ENCODE peak calls at places on chromosomes 6 and 20, in four cellular contexts. One of them, this sample, is unnamed.

GRCh38 chr6:41097467-41098090 is 24.8 kb downstream of the NFYA start:
- DNase-seq in K562: no peak
- DNase-seq in IMR-90: peak; percentile 69
- DNase-seq in GM12878: no peak
- DNase-seq in this sample: no peak

GRCh38 chr6:37628611-37629320 is 68.9 kb downstream of the MDGA1 start:
- DNase-seq in GM12878: no peak
- DNase-seq in K562: no peak
- DNase-seq in IMR-90: peak; percentile 80
- DNase-seq in this sample: no peak

GRCh38 chr20:49594143-49594928 is 26.4 kb upstream of the PTGIS start:
- DNase-seq in K562: no peak
- DNase-seq in IMR-90: peak; percentile 87
- DNase-seq in GM12878: no peak
- DNase-seq in this sample: no peak

GRCh38 chr6:170290306-170291128 is at the start of gene DLL1:
- DNase-seq in IMR-90: peak; percentile 29
- DNase-seq in GM12878: no peak
- DNase-seq in K562: no peak
- DNase-seq in this sample: no peak

GRCh38 chr6:110363748-110364147 is 5.6 kb upstream of the METTL24 start:
- DNase-seq in IMR-90: no peak
- DNase-seq in K562: no peak
- DNase-seq in GM12878: no peak
- DNase-seq in this sample: no peak

GRCh38 chr6:89615882-89616281 is 22.7 kb downstream of the LYRM2 start:
- DNase-seq in IMR-90: no peak
- DNase-seq in GM12878: no peak
- DNase-seq in K562: no peak
- DNase-seq in this sample: no peak

GRCh38 chr6:33452496-33452895 is 1.9 kb upstream of the ZBTB9 start:
- DNase-seq in K562: no peak
- DNase-seq in IMR-90: no peak
- DNase-seq in GM12878: no peak
- DNase-seq in this sample: no peak

GRCh38 chr6:29926795-29927427 is 15.4 kb upstream of the HLA-A start:
- DNase-seq in IMR-90: peak; percentile 73
- DNase-seq in K562: no peak
- DNase-seq in GM12878: no peak
- DNase-seq in this sample: peak; percentile 9

GRCh38 chr6:140140891-140141290 is 766.4 kb upstream of the CITED2 start:
- DNase-seq in K562: no peak
- DNase-seq in GM12878: no peak
- DNase-seq in IMR-90: no peak
- DNase-seq in this sample: no peak

GRCh38 chr6:7414811-7415210 is 25.2 kb downstream of the RIOK1 start:
- DNase-seq in K562: no peak
- DNase-seq in GM12878: no peak
- DNase-seq in IMR-90: peak; percentile 94
- DNase-seq in this sample: no peak

GRCh38 chr6:107033136-107033535 is 5.1 kb downstream of the MTRES1 start:
- DNase-seq in IMR-90: peak; percentile 8
- DNase-seq in K562: peak; percentile 2
- DNase-seq in GM12878: no peak
- DNase-seq in this sample: no peak

GRCh38 chr20:31537859-31538245 is 23.6 kb downstream of the HM13 start:
- DNase-seq in IMR-90: no peak
- DNase-seq in K562: no peak
- DNase-seq in GM12878: no peak
- DNase-seq in this sample: no peak

GRCh38 chr6:159976844-159977241 is 8.0 kb downstream of the IGF2R start:
- DNase-seq in IMR-90: no peak
- DNase-seq in K562: no peak
- DNase-seq in GM12878: no peak
- DNase-seq in this sample: no peak

GRCh38 chr6:157380779-157381561 is at the start of gene ZDHHC14:
- DNase-seq in GM12878: peak; percentile 35
- DNase-seq in IMR-90: peak; percentile 80
- DNase-seq in K562: peak; percentile 92
- DNase-seq in this sample: peak; percentile 39

GRCh38 chr20:16350465-16350864 is 222.8 kb downstream of the KIF16B start:
- DNase-seq in IMR-90: peak; percentile 50
- DNase-seq in K562: no peak
- DNase-seq in GM12878: no peak
- DNase-seq in this sample: peak; percentile 31

DNA sequence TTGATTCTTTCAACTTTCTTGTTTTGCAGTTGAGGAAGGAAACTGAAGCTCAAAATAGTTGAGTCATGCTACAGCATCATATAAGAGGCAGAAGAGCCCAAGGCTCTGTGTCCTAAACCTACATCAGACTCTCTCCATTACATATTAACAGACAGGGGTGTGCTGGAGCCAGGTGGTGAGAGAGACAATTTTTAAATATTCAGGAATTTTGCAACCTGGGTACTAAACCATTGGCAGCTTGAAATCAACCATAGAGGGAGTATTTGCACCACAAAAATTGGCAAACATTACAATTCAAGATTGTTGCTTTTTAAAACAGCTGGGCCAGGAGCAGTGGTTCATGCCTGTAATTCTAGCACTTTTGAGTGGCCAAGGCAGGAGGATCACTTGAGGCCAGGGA is 65.8 kb upstream of the SOX4 start:
- DNase-seq in IMR-90: no peak
- DNase-seq in GM12878: no peak
- DNase-seq in K562: no peak
- DNase-seq in this sample: no peak
- TF ChIP-seq ELK1 in IMR-90: no peak
- TF ChIP-seq ELK1 in GM12878: no peak
- TF ChIP-seq ELK1 in K562: no peak
- TF ChIP-seq ELK1 in this sample: no peak

DNA sequence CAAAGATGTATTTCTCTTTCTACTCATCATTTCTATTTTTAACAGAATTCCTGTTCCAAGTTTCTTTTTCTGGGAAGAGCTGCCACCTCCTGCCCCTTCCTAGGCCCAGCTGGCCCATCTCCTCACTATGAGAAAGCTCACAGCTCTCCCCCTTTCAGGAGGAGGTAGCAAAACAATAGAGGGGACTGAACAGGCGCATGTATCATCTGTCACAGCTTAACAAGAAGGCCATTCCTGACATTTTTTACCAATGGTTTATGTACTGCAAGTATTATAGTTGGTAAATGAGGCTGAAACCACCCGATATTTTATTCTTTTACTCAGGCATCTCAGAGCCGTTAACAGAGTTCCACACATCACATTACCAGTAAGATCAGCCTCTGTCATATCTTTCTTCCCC is 103.7 kb upstream of the MTHFD1L start:
- DNase-seq in K562: no peak
- DNase-seq in GM12878: no peak
- DNase-seq in IMR-90: no peak
- DNase-seq in this sample: no peak
- TF ChIP-seq ELK1 in K562: no peak
- TF ChIP-seq ELK1 in GM12878: no peak
- TF ChIP-seq ELK1 in IMR-90: no peak
- TF ChIP-seq ELK1 in this sample: no peak

GRCh38 chr20:46977204-46977603 is 82.6 kb downstream of the EYA2 start:
- DNase-seq in GM12878: no peak
- DNase-seq in K562: no peak
- DNase-seq in IMR-90: no peak
- DNase-seq in this sample: no peak

GRCh38 chr20:46975976-46976375 is 81.3 kb downstream of the EYA2 start:
- DNase-seq in IMR-90: no peak
- DNase-seq in K562: no peak
- DNase-seq in GM12878: no peak
- DNase-seq in this sample: no peak

GRCh38 chr20:46973801-46974200 is 79.2 kb downstream of the EYA2 start:
- DNase-seq in GM12878: no peak
- DNase-seq in IMR-90: no peak
- DNase-seq in K562: no peak
- DNase-seq in this sample: no peak

GRCh38 chr20:46977909-46978588 is 83.4 kb downstream of the EYA2 start:
- DNase-seq in K562: no peak
- DNase-seq in IMR-90: no peak
- DNase-seq in GM12878: no peak
- DNase-seq in this sample: no peak

GRCh38 chr20:46974669-46975434 is 80.2 kb downstream of the EYA2 start:
- DNase-seq in GM12878: no peak
- DNase-seq in IMR-90: no peak
- DNase-seq in K562: no peak
- DNase-seq in this sample: no peak
- TF ChIP-seq ELK1 in GM12878: no peak
- TF ChIP-seq ELK1 in IMR-90: no peak
- TF ChIP-seq ELK1 in K562: no peak
- TF ChIP-seq ELK1 in this sample: no peak

GRCh38 chr6:148846778-148847761 is 100.2 kb downstream of the UST start:
- DNase-seq in IMR-90: peak; percentile 30
- DNase-seq in K562: no peak
- DNase-seq in GM12878: no peak
- DNase-seq in this sample: no peak
- TF ChIP-seq ELK1 in IMR-90: no peak
- TF ChIP-seq ELK1 in K562: no peak
- TF ChIP-seq ELK1 in GM12878: no peak
- TF ChIP-seq ELK1 in this sample: no peak

GRCh38 chr6:135567375-135568083 is 70.0 kb upstream of the AHI1 start:
- DNase-seq in GM12878: no peak
- DNase-seq in K562: no peak
- DNase-seq in IMR-90: no peak
- DNase-seq in this sample: no peak

GRCh38 chr6:135566311-135567068 is 69.0 kb upstream of the AHI1 start:
- DNase-seq in K562: no peak
- DNase-seq in IMR-90: no peak
- DNase-seq in GM12878: no peak
- DNase-seq in this sample: no peak

GRCh38 chr6:135572051-135572450 is 74.5 kb upstream of the AHI1 start:
- DNase-seq in K562: no peak
- DNase-seq in IMR-90: peak; percentile 58
- DNase-seq in GM12878: no peak
- DNase-seq in this sample: no peak

GRCh38 chr6:135568366-135568765 is 70.8 kb upstream of the AHI1 start:
- DNase-seq in GM12878: peak; percentile 7
- DNase-seq in IMR-90: peak; percentile 95
- DNase-seq in K562: no peak
- DNase-seq in this sample: no peak
- TF ChIP-seq ELK1 in GM12878: no peak
- TF ChIP-seq ELK1 in IMR-90: no peak
- TF ChIP-seq ELK1 in K562: no peak
- TF ChIP-seq ELK1 in this sample: no peak

This sample was measured in A549.